ENCODE peak calls at places on chromosome 11, in ten cellular contexts. W, I, Y, X, C, A, B, J, K and Q are unnamed samples. For H3K4me1, the result is how much of the 10 kb centered on the place peaks cover.

GRCh38 chr11:84899740-84900139 is 727.4 kb downstream of the DLG2 start:
- DNase-seq in J (no peak), B (no peak), A (no peak), I (no peak), C (no peak), X (no peak), K (no peak), W (no peak), Y (no peak), Q (no peak)

GRCh38 chr11:102793677-102794290 is 4.2 kb downstream of the MMP1 start:
- DNase-seq in A (no peak), Y (no peak), W (no peak), J (no peak), I (no peak), B (no peak), X (no peak), C (no peak), K (no peak), Q (no peak)

GRCh38 chr11:28983780-28984179 is 875.6 kb downstream of the METTL15 start:
- DNase-seq in C (no peak), B (no peak), Y (no peak), A (no peak), K (no peak), W (no peak), J (no peak), X (no peak), I (no peak), Q (no peak)

GRCh38 chr11:119863811-119864601 is 135.0 kb upstream of the NECTIN1 start:
- DNase-seq in K (no peak), B (no peak), A (no peak), W (no peak), I (no peak), X (no peak), C (no peak), J (no peak), Y (no peak), Q (no peak)

GRCh38 chr11:96338910-96339703 is 3.9 kb downstream of the MAML2 start:
- DNase-seq in X (peak), Y (peak), J (no peak), C (peak), I (no peak), A (no peak), W (no peak), B (no peak), K (peak), Q (peak)

GRCh38 chr11:76810151-76810853 is 27.1 kb downstream of the TSKU start:
- DNase-seq in C (peak), Y (no peak), A (no peak), B (no peak), X (no peak), K (peak), I (no peak), W (no peak), J (no peak), Q (no peak)

GRCh38 chr11:120186799-120187591 is 23.8 kb upstream of the OAF start:
- DNase-seq in Y (no peak), A (no peak), B (peak), C (no peak), K (no peak), X (peak), I (no peak), J (no peak), W (no peak), Q (peak)

GRCh38 chr11:94722735-94723134 is 45.4 kb upstream of the AMOTL1 start:
- DNase-seq in K (no peak), C (no peak), X (no peak), Y (no peak), J (no peak), W (no peak), I (no peak), B (no peak), A (no peak), Q (no peak)

GRCh38 chr11:57283231-57283990 is 41.3 kb downstream of the TNKS1BP1 start:
- DNase-seq in C (no peak), A (no peak), X (no peak), I (no peak), W (no peak), Y (no peak), B (no peak), J (no peak), K (no peak), Q (no peak)

GRCh38 chr11:10208045-10208674 is 85.9 kb downstream of the SBF2 start:
- DNase-seq in K (no peak), B (no peak), A (peak), W (peak), C (peak), J (no peak), Y (no peak), X (no peak), I (no peak), Q (no peak)

GRCh38 chr11:44727114-44727372 is 281 bp downstream of the TSPAN18 start:
- DNase-seq in B (no peak), I (no peak), Y (no peak), J (no peak), K (no peak), X (no peak), A (no peak), C (no peak), W (no peak), Q (peak)

GRCh38 chr11:134139873-134140331 is 71.0 kb downstream of the JAM3 start:
- DNase-seq in I (no peak), A (peak), W (peak), J (peak), B (peak), C (peak), X (peak), Y (no peak), K (peak), Q (peak)

GRCh38 chr11:78586452-78587046 is 11.9 kb upstream of the NARS2 start:
- DNase-seq in C (peak), I (no peak), K (no peak), A (no peak), Y (no peak), B (no peak), X (no peak), J (no peak), W (peak), Q (no peak)

GRCh38 chr11:83092488-83093384 is 21.0 kb upstream of the RAB30 start:
- DNase-seq in B (peak), W (peak), X (no peak), C (no peak), Y (no peak), K (no peak), A (no peak), J (no peak), I (no peak), Q (no peak)

GRCh38 chr11:20067665-20068064 is 92.6 kb downstream of the DBX1 start:
- DNase-seq in Y (no peak), A (no peak), B (no peak), X (no peak), I (no peak), J (no peak), W (no peak), K (no peak), C (no peak), Q (no peak)

GRCh38 chr11:130299978-130300377 is 14.7 kb downstream of the ZBTB44 start:
- DNase-seq in C (no peak), I (no peak), Y (no peak), A (no peak), J (no peak), W (no peak), K (no peak), B (no peak), X (no peak), Q (no peak)

GRCh38 chr11:94193288-94193687 is 64.6 kb downstream of the PANX1 start:
- DNase-seq in A (no peak), W (peak), J (no peak), Y (no peak), C (peak), X (no peak), I (no peak), B (no peak), K (no peak), Q (no peak)

GRCh38 chr11:111923951-111924350 is 5.2 kb downstream of the C11orf52 start:
- DNase-seq in I (no peak), K (no peak), A (no peak), W (no peak), X (peak), C (no peak), J (no peak), Y (no peak), B (no peak), Q (no peak)

GRCh38 chr11:65786008-65786785 is 666 bp upstream of the OVOL1 start:
- DNase-seq in K (no peak), J (no peak), X (no peak), I (no peak), B (no peak), C (no peak), A (no peak), Y (no peak), W (no peak), Q (no peak)

GRCh38 chr11:70688142-70688541 is 289.8 kb downstream of the CTTN start:
- DNase-seq in I (no peak), K (no peak), A (no peak), W (no peak), B (no peak), X (no peak), J (no peak), C (no peak), Y (no peak), Q (no peak)

GRCh38 chr11:96086111-96086510 is 162.2 kb upstream of the MTMR2 start:
- DNase-seq in J (no peak), Y (no peak), K (no peak), W (no peak), B (no peak), A (no peak), X (no peak), I (no peak), C (no peak), Q (no peak)

GRCh38 chr11:96506953-96507354 is 117.1 kb downstream of the JRKL start:
- DNase-seq in X (no peak), W (no peak), K (no peak), B (no peak), Y (no peak), J (no peak), A (no peak), C (no peak), I (no peak), Q (no peak)

GRCh38 chr11:32386770-32387377 is 48.5 kb downstream of the WT1 start:
- DNase-seq in X (no peak), I (no peak), J (no peak), Y (no peak), K (no peak), B (peak), C (peak), W (no peak), A (peak), Q (no peak)

GRCh38 chr11:102794382-102794781 is 3.6 kb downstream of the MMP1 start:
- DNase-seq in C (no peak), K (no peak), J (no peak), Y (no peak), X (no peak), A (peak), B (no peak), W (peak), I (no peak), Q (no peak)

GRCh38 chr11:7651140-7651551 is 22.2 kb downstream of the CYB5R2 start:
- DNase-seq in X (no peak), B (no peak), A (no peak), W (no peak), Y (no peak), K (no peak), I (no peak), C (no peak), J (no peak), Q (no peak)

GRCh38 chr11:119405986-119406385 is 17.0 kb downstream of the THY1 start:
- DNase-seq in Y (no peak), X (no peak), J (no peak), B (no peak), K (no peak), A (no peak), W (no peak), C (no peak), I (no peak), Q (no peak)

GRCh38 chr11:134905966-134906955 is 494.2 kb upstream of the B3GAT1 start:
- DNase-seq in J (no peak), X (no peak), K (no peak), W (no peak), Y (no peak), I (no peak), B (no peak), C (no peak), A (no peak), Q (no peak)

GRCh38 chr11:35955636-35956035 is 11.8 kb downstream of the LDLRAD3 start:
- DNase-seq in B (no peak), X (no peak), J (no peak), K (no peak), W (no peak), Y (no peak), C (no peak), I (no peak), A (no peak), Q (no peak)

GRCh38 chr11:73317803-73318202 is 9.7 kb downstream of the ARHGEF17 start:
- DNase-seq in X (peak), A (no peak), C (no peak), W (no peak), I (no peak), J (no peak), Y (no peak), K (no peak), B (no peak), Q (no peak)
- H3K27ac ChIP-seq in X (peak), A (peak), C (peak), W (no peak), I (peak), J (no peak), Y (peak), K (peak), B (peak), Q (peak)

DNA sequence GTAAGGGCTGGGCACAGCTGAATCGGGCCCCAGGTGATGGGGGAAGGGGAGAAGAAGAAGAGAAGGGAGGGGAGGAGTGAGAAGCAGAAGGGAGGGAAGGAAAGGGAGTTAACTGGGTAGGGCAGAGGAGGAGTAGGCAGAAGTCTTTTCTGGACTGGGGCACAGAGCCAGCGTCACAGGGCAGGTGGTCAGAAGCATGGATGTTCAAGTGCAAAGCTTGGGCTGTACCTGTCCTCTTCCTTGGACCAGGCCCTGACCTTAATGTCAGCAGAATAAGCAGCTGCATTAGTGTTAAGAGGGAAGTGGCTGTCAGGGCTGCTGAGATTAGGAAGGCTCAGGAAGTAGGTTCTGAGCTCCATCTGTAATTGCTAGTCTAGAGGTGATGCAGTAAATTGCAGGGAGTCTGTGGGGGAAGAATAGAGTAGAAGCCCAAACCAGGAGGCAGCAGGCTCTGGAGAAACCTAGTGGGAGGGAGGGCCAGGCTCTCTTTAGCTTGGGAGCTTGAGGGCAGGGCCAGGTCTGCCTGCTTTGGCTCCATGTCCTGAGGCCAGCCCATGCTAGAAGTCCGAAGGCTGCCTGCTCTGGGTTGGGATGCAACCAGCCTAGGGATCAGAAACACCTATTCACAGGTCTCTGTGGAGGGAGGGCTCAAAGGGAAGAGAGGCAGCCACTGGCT is 1.6 kb upstream of the UCP3 start:
- DNase-seq in X (peak), B (no peak), J (no peak), W (no peak), I (no peak), Y (no peak), A (peak), C (no peak), K (no peak), Q (no peak)
- H3K4me1 ChIP-seq in X (under half), B (under half), J (half or more), W (under half), I (under half), Y (under half), A (under half), C (under half), K (under half), Q (under half)

DNA sequence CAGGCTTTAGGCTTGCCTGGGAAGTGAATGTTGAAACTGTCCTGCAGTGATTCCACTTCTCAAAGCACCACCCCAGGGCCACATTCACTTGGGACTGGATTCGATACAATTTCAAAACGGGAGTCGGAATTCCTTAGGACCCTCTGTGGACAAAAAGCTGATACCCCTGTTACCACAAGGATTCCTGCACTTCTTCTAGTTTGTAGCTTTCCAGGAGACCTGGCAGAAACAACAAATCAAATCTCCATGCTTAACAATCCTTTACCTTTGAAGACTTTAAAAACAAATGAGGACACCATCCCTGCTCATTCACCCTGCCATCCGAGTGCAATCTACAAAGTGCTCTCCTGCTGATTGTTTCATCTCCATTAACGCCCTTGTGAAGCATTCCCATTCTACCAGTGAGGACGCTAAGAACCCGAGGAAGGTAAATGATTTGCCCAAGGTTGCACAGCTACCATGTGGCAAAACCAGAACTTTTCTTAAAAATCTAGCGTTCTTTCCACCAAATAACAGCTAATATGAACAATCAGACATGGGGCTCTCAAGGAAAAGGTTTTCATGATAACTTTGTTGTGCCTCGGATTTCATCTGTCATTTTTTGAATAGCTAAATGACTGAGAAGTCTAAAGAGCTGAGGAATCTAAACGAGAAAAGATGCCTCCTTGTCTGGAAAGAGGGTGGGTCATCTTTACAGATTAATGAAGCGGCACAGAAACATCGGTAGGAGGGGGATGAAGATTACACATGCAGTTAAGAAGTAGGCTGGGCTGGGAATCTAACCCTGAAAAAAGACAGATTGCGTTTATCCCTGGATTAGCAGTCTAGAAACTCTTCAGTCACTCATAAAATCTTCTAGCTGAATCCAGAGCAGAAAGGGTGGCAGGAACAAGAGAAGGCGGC is 722 bp upstream of the MPZL2 start:
- DNase-seq in B (no peak), Y (no peak), A (no peak), X (no peak), C (no peak), I (no peak), W (no peak), J (no peak), K (no peak), Q (no peak)
- H3K4me3 ChIP-seq in B (peak), Y (peak), A (no peak), X (peak), C (no peak), I (peak), W (no peak), J (no peak), K (no peak), Q (peak)

GRCh38 chr11:132020001-132020400 is 649.6 kb downstream of the NTM start:
- DNase-seq in C (no peak), B (no peak), I (no peak), W (no peak), X (no peak), J (no peak), A (no peak), K (no peak), Y (no peak), Q (no peak)

GRCh38 chr11:132026746-132027145 is 656.3 kb downstream of the NTM start:
- DNase-seq in A (no peak), I (no peak), C (no peak), K (no peak), J (no peak), X (no peak), W (no peak), B (no peak), Y (no peak), Q (no peak)

GRCh38 chr11:132024587-132025295 is 654.3 kb downstream of the NTM start:
- DNase-seq in J (no peak), I (no peak), Y (no peak), A (no peak), X (no peak), W (no peak), B (no peak), K (no peak), C (peak), Q (no peak)

GRCh38 chr11:132022285-132022684 is 651.9 kb downstream of the NTM start:
- DNase-seq in Y (no peak), A (no peak), B (no peak), K (no peak), X (no peak), I (no peak), W (no peak), C (no peak), J (no peak), Q (no peak)

GRCh38 chr11:132022718-132023117 is 652.3 kb downstream of the NTM start:
- DNase-seq in A (no peak), J (no peak), W (no peak), I (no peak), Y (no peak), C (peak), B (no peak), K (no peak), X (no peak), Q (no peak)
- H3K27ac ChIP-seq in A (no peak), J (no peak), W (no peak), I (no peak), Y (no peak), C (no peak), B (no peak), K (no peak), X (no peak), Q (peak)

GRCh38 chr11:8728566-8728965 is 46.0 kb downstream of the RPL27A start:
- DNase-seq in W (no peak), X (no peak), C (peak), B (peak), I (no peak), A (no peak), Y (no peak), K (no peak), J (no peak), Q (no peak)
- H3K4me1 ChIP-seq in W (under half), X (half or more), C (under half), B (under half), I (under half), A (under half), Y (half or more), K (under half), J (under half), Q (under half)

GRCh38 chr11:124752471-124753100 is 531 bp upstream of the VSIG2 start:
- DNase-seq in I (no peak), C (no peak), B (no peak), W (no peak), X (no peak), K (no peak), A (no peak), Y (no peak), J (no peak), Q (no peak)
- H3K4me3 ChIP-seq in I (peak), C (no peak), B (no peak), W (no peak), X (no peak), K (no peak), A (no peak), Y (no peak), J (no peak), Q (no peak)

DNA sequence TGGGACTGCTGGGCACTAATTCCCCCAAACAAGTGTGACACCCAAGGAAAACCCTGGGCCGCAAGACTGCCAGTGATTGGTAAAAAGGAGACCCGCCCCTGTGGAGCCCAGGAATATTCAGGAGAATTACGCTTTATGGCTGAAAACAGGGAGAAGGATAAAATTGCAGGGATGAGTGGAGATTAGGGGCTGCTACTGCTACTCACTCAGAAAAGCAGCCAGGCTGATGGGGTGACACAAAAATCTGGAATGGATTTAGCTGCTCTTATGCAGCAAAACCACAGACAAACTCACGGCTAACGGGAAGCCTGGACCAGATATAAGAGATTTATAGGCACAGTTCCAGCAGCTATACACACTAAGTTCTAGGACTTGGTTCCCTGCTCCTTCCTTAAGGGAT is 4.4 kb upstream of the FBXO3 start:
- DNase-seq in Y (no peak), J (no peak), A (peak), B (no peak), W (no peak), X (no peak), I (no peak), K (no peak), C (peak), Q (no peak)
- H3K27ac ChIP-seq in Y (no peak), J (no peak), A (no peak), B (no peak), W (no peak), X (no peak), I (no peak), K (no peak), C (no peak), Q (no peak)

GRCh38 chr11:72637926-72638325 is 36.3 kb downstream of the PDE2A start:
- DNase-seq in B (no peak), Y (no peak), J (no peak), K (no peak), A (no peak), I (no peak), X (no peak), C (no peak), W (no peak), Q (peak)

GRCh38 chr11:72635931-72636330 is 38.3 kb downstream of the PDE2A start:
- DNase-seq in I (no peak), X (no peak), Y (no peak), K (no peak), W (no peak), B (no peak), A (no peak), J (no peak), C (no peak), Q (no peak)

GRCh38 chr11:72639475-72640375 is 34.5 kb downstream of the PDE2A start:
- DNase-seq in C (no peak), K (no peak), W (no peak), X (no peak), A (no peak), B (peak), Y (peak), J (no peak), I (no peak), Q (peak)

GRCh38 chr11:72635309-72635915 is 38.8 kb downstream of the PDE2A start:
- DNase-seq in Y (no peak), X (no peak), W (no peak), A (no peak), K (no peak), I (no peak), J (no peak), C (no peak), B (no peak), Q (no peak)

GRCh38 chr11:72637198-72637597 is 37.0 kb downstream of the PDE2A start:
- DNase-seq in Y (no peak), C (no peak), I (no peak), B (no peak), A (no peak), X (no peak), K (no peak), W (no peak), J (no peak), Q (peak)
- H3K4me1 ChIP-seq in Y (half or more), C (under half), I (under half), B (under half), A (under half), X (half or more), K (under half), W (under half), J (under half), Q (under half)